ENCODE peak calls at places on chromosomes 12 and 14, in six cellular contexts. J is SK-N-SH; E is iPS DF 19.7; B is MG63; A is HEK293T; Z is stimulated activated CD4-positive, alpha-beta T cell treated with anti-CD3 and anti-CD28 coated beads, Interleukin-4, amount 100 ng/mL, for 48 hours. G is an unnamed sample.

GRCh38 chr12:42584539-42585174 is 4.9 kb downstream of the PRICKLE1 start:
- DNase-seq in J (peak), E (no peak), B (peak), A (no peak), Z (no peak), G (no peak)

GRCh38 chr12:117125275-117125613 is 26.0 kb upstream of the TESC start:
- DNase-seq in J (peak), E (no peak), B (no peak), A (no peak), Z (no peak), G (no peak)

GRCh38 chr12:132771126-132771838 is 9.7 kb upstream of the ANKLE2 start:
- DNase-seq in J (no peak), E (no peak), B (no peak), A (no peak), Z (no peak), G (no peak)

GRCh38 chr12:117005417-117006046 is 93.7 kb downstream of the TESC start:
- DNase-seq in J (no peak), E (no peak), B (no peak), A (no peak), Z (no peak), G (no peak)

GRCh38 chr12:68310370-68310769 is 21.8 kb downstream of the MDM1 start:
- DNase-seq in J (no peak), E (no peak), B (peak), A (no peak), Z (no peak), G (no peak)

GRCh38 chr12:4271433-4272013 is 2.0 kb upstream of the CCND2 start:
- DNase-seq in J (peak), E (no peak), B (no peak), A (no peak), Z (peak), G (no peak)

GRCh38 chr12:13071305-13072280 is 27.4 kb downstream of the FAM234B start:
- DNase-seq in J (no peak), E (no peak), B (no peak), A (no peak), Z (no peak), G (no peak)

GRCh38 chr12:43285248-43285647 is 266.8 kb downstream of the ADAMTS20 start:
- DNase-seq in J (no peak), E (no peak), B (peak), A (no peak), Z (no peak), G (no peak)

GRCh38 chr12:105107176-105107496 is 395 bp upstream of the WASHC4 start:
- DNase-seq in J (peak), E (no peak), B (no peak), A (no peak), Z (no peak), G (no peak)

GRCh38 chr14:88437659-88438058 is 52.2 kb downstream of the SPATA7 start:
- DNase-seq in J (no peak), E (no peak), B (no peak), A (no peak), Z (no peak), G (no peak)

GRCh38 chr14:55914771-55915170 is 203.4 kb upstream of the PELI2 start:
- DNase-seq in J (no peak), E (no peak), B (no peak), A (no peak), Z (no peak), G (no peak)